ENCODE peak calls at places on chromosomes 2 and 18, in eight cellular contexts. E is body of pancreas, R is astrocyte of the spinal cord, S is endodermal cell, C is pancreas, A is fibroblast of mammary gland, G is neural progenitor cell, F is Caco-2. O is an unnamed sample.

GRCh38 chr2:3335001-3335400 is 42.6 kb downstream of the EIPR1 start:
- DNase-seq in E (no peak), R (no peak), S (no peak), C (no peak), A (no peak), G (no peak), F (no peak), O (no peak)

GRCh38 chr2:101566632-101567228 is 91.8 kb upstream of the RFX8 start:
- DNase-seq in E (no peak), R (no peak), S (no peak), C (no peak), A (no peak), G (no peak), F (peak; percentile 96), O (no peak)

GRCh38 chr2:27855476-27855875 is 34.7 kb downstream of the RBKS start:
- DNase-seq in E (no peak), R (peak; percentile 67), S (no peak), C (no peak), A (peak; percentile 74), G (no peak), F (no peak), O (no peak)

GRCh38 chr2:16400127-16400623 is 265.5 kb downstream of the CYRIA start:
- DNase-seq in E (no peak), R (no peak), S (no peak), C (no peak), A (no peak), G (no peak), F (peak; percentile 84), O (peak; percentile 35)

GRCh38 chr2:232103140-232103737 is 141.7 kb downstream of the DIS3L2 start:
- DNase-seq in E (no peak), R (peak; percentile 70), S (no peak), C (no peak), A (peak; percentile 58), G (no peak), F (no peak), O (no peak)

GRCh38 chr2:45334241-45334860 is 276.7 kb downstream of the SRBD1 start:
- DNase-seq in E (no peak), R (no peak), S (no peak), C (no peak), A (no peak), G (no peak), F (no peak), O (no peak)

GRCh38 chr18:32213693-32214092 is 23.9 kb downstream of the MEP1B start:
- DNase-seq in E (peak; percentile 3), R (no peak), S (no peak), C (no peak), A (no peak), G (no peak), F (peak; percentile 1), O (no peak)

GRCh38 chr2:33488715-33489540 is 12.5 kb downstream of the RASGRP3 start:
- DNase-seq in E (no peak), R (no peak), S (no peak), C (no peak), A (no peak), G (no peak), F (no peak), O (no peak)

GRCh38 chr2:200446612-200447011 is 63.3 kb downstream of the KCTD18 start:
- DNase-seq in E (no peak), R (no peak), S (no peak), C (no peak), A (no peak), G (no peak), F (no peak), O (no peak)

GRCh38 chr2:18445412-18446320 is 114.8 kb downstream of the RDH14 start:
- DNase-seq in E (peak; percentile 30), R (no peak), S (no peak), C (no peak), A (peak; percentile 82), G (no peak), F (no peak), O (no peak)

GRCh38 chr2:12816379-12817306 is 99.9 kb downstream of the TRIB2 start:
- DNase-seq in E (no peak), R (peak; percentile 60), S (no peak), C (no peak), A (peak; percentile 88), G (no peak), F (no peak), O (no peak)

GRCh38 chr2:18745431-18746272 is 156.3 kb upstream of the NT5C1B start:
- DNase-seq in E (no peak), R (no peak), S (no peak), C (no peak), A (no peak), G (no peak), F (no peak), O (no peak)

GRCh38 chr18:21740724-21741510 is at the start of gene MIB1:
- DNase-seq in E (peak; percentile 68), R (peak; percentile 98), S (peak; percentile 99), C (peak; percentile 98), A (no peak), G (peak; percentile 100), F (no peak), O (peak; percentile 99)

GRCh38 chr2:157876066-157876770 is at the start of gene ACVR1:
- DNase-seq in E (peak; percentile 98), R (peak; percentile 98), S (peak; percentile 96), C (peak; percentile 96), A (peak; percentile 97), G (peak; percentile 98), F (peak; percentile 92), O (peak; percentile 89)
- TF ChIP-seq CTCF in E (peak; percentile 20), R (peak; percentile 18), S (peak; percentile 48), C (no peak), A (no peak), G (peak; percentile 26), F (no peak), O (no peak)

DNA sequence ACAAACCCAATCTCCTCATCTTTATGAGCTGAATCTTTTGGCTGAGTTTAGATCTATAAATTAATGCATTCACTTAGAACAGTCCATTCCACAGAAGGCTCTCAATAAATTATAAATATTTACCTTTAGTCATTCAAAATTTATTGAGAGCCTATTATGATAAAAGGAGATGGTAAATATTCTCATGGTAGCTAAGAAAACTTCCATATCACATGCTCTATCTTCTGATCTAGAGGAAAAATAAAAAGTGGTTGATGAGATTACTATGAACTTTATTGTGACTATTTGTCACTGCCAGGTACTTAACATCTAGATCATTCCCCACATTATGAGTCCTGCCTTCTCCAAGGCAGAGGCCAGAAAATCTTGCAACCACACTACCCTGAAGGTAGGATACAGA is 62.4 kb downstream of the L3MBTL4 start:
- DNase-seq in E (no peak), R (no peak), S (no peak), C (no peak), A (no peak), G (no peak), F (no peak), O (no peak)
- TF ChIP-seq CTCF in E (no peak), R (no peak), S (no peak), C (no peak), A (no peak), G (no peak), F (no peak), O (no peak)

DNA sequence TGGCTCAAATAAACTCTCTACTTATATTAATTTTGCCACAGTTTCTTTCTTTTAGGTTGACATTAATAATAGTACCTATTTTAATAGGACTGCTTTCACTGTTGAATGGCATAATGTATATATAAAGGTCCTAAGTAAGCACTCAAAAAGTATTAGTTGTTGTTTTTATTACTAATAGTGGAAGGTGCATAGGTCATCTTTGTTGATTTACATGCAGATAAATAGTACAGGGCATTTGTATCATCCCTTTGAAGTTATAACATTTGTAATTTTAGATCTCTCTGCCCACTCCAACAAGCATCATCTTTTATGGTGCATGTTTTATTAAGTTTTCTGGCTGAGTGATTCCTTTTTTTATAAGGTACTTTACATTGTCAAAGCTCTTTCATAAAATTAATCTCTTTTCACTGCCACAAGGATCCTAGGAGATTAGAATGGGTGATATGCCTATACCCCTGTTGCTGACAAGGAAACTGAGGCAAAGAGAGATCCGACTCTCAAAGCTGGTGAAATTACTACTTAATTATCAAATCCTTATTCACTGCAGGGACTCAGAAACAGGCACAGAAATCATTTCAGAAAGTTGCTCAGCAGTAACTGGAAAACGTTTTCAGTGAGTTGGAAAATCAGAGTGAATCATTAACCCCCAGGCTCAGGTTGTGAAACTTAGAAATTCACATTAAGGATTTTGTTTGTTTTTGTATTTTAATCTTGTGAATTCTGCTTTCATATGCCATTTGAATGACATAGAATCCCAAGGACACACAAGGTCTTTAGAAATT is 299.7 kb downstream of the AGPS start:
- DNase-seq in E (no peak), R (no peak), S (no peak), C (no peak), A (no peak), G (no peak), F (peak; percentile 7), O (no peak)
- TF ChIP-seq CTCF in E (no peak), R (no peak), S (no peak), C (no peak), A (no peak), G (no peak), F (no peak), O (no peak)

GRCh38 chr2:25955869-25956535 is 26.3 kb downstream of the KIF3C start:
- DNase-seq in E (no peak), R (no peak), S (no peak), C (no peak), A (no peak), G (no peak), F (no peak), O (no peak)
- TF ChIP-seq CTCF in E (no peak), R (no peak), S (peak; percentile 59), C (no peak), A (no peak), G (peak; percentile 18), F (peak; percentile 26), O (no peak)